ENCODE peak calls at places on chromosomes 12 and 14, in four cellular contexts. F is cardiac muscle cell, U is left ventricle myocardium inferior, S is psoas muscle. E is an unnamed sample.

GRCh38 chr14:85622106-85622505 is 92.2 kb downstream of the FLRT2 start:
- DNase-seq in U (no peak), S (no peak), F (no peak), E (no peak)

GRCh38 chr12:123271182-123271491 is 519 bp downstream of the CDK2AP1 start:
- DNase-seq in U (peak; percentile 81), S (peak; percentile 82), F (peak; percentile 85), E (peak; percentile 66)

GRCh38 chr12:76449572-76449971 is 101.4 kb upstream of the BBS10 start:
- DNase-seq in S (no peak), U (no peak), F (no peak), E (no peak)

GRCh38 chr14:95891742-95892141 is 15.1 kb downstream of the TUNAR start:
- DNase-seq in U (no peak), S (no peak), F (no peak), E (no peak)

GRCh38 chr14:97692084-97692483 is 894.9 kb downstream of the VRK1 start:
- DNase-seq in S (no peak), U (no peak), F (no peak), E (no peak)

GRCh38 chr12:27970981-27971489 is 1.5 kb downstream of the PTHLH start:
- DNase-seq in U (no peak), S (no peak), F (peak; percentile 14), E (no peak)

GRCh38 chr12:104986022-104986941 is at the start of gene NOPCHAP1:
- DNase-seq in S (peak; percentile 94), F (peak; percentile 95), U (peak; percentile 95), E (peak; percentile 95)

GRCh38 chr14:89283327-89284060 is 133.5 kb downstream of the FOXN3 start:
- DNase-seq in U (no peak), S (no peak), F (no peak), E (no peak)

GRCh38 chr12:19440019-19440858 is 947 bp downstream of the AEBP2 start:
- DNase-seq in F (peak; percentile 66), S (peak; percentile 47), U (peak; percentile 45), E (peak; percentile 44)

GRCh38 chr14:105470812-105471771 is 3.5 kb upstream of the CRIP2 start:
- DNase-seq in S (no peak), U (peak; percentile 77), F (peak; percentile 97), E (no peak)

GRCh38 chr14:94544726-94545125 is 16.5 kb upstream of the SERPINA4 start:
- DNase-seq in S (no peak), F (no peak), U (no peak), E (no peak)
- H3K4me3 ChIP-seq in S (no peak overlapping the region), F (no peak overlapping the region), U (no peak overlapping the region), E (no peak overlapping the region)

GRCh38 chr14:103910262-103910935 is 17.9 kb upstream of the TDRD9 start:
- DNase-seq in S (peak; percentile 71), F (peak; percentile 95), U (peak; percentile 78), E (peak; percentile 93)
- H3K27ac ChIP-seq in S (no peak overlapping the region), F (peak overlapping the region; percentile 61), U (peak overlapping the region; percentile 78), E (no peak overlapping the region)

DNA sequence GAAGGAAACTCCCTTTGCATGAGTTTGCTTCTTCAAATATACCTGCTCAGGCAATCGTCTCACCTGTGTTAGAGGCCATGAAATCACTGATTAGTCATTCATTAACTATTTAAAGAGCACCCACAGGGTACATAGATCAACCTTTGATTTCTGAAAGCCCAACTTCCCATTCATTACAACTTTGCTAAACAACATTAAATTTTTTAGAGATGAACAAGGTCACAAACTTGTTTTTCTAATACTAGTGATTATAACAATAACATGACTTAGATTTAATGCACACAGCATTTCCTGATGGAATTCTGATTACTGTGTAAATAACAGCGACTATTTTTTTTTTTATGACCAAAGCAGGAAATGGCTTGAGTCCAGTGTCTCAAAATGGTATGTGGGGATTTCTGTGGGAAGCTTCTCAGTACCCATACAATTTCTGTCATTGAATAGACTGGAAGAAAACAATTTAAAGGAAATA is 5.4 kb upstream of the ERO1A start:
- DNase-seq in U (no peak), S (no peak), F (no peak), E (no peak)
- H3K4me3 ChIP-seq in U (no peak overlapping the region), S (no peak overlapping the region), F (no peak overlapping the region), E (no peak overlapping the region)

GRCh38 chr14:30165255-30165654 is 237.6 kb upstream of the PRKD1 start:
- DNase-seq in U (no peak), F (no peak), S (no peak), E (no peak)

GRCh38 chr14:30162066-30162465 is 234.4 kb upstream of the PRKD1 start:
- DNase-seq in S (no peak), U (no peak), F (no peak), E (no peak)

GRCh38 chr14:30158299-30158698 is 230.7 kb upstream of the PRKD1 start:
- DNase-seq in U (no peak), S (no peak), F (peak; percentile 5), E (no peak)

DNA sequence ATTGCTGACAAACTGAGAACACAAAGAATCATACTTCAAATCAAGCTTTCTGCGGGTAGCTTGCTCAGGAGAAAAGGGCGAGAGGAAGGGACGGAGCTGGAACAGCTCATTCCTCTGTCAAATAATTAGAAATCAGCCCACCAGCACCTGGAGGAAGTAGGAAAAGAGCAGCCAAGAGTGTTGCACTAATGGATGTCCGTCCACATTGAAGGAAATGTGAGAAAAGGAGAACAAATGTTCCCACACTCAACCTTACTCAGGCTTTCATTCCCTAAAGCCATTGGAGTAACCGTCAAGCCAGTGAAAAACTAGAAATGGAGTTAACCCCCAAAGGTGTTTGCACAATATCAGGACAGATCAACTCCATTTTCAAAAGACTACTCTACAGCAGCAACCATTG is 233.0 kb upstream of the PRKD1 start:
- DNase-seq in U (no peak), F (no peak), S (no peak), E (no peak)
- H3K27ac ChIP-seq in U (no peak overlapping the region), F (no peak overlapping the region), S (no peak overlapping the region), E (no peak overlapping the region)

GRCh38 chr12:113242560-113242959 is 21.3 kb downstream of the TPCN1 start:
- DNase-seq in F (no peak), S (no peak), U (no peak), E (no peak)

GRCh38 chr12:113240395-113240794 is 19.1 kb downstream of the TPCN1 start:
- DNase-seq in U (no peak), S (no peak), F (no peak), E (no peak)

GRCh38 chr12:113242018-113242418 is 20.8 kb downstream of the TPCN1 start:
- DNase-seq in U (no peak), F (no peak), S (peak; percentile 62), E (peak; percentile 79)

GRCh38 chr12:113239811-113240331 is 18.6 kb downstream of the TPCN1 start:
- DNase-seq in U (peak; percentile 69), F (peak; percentile 69), S (no peak), E (no peak)

DNA sequence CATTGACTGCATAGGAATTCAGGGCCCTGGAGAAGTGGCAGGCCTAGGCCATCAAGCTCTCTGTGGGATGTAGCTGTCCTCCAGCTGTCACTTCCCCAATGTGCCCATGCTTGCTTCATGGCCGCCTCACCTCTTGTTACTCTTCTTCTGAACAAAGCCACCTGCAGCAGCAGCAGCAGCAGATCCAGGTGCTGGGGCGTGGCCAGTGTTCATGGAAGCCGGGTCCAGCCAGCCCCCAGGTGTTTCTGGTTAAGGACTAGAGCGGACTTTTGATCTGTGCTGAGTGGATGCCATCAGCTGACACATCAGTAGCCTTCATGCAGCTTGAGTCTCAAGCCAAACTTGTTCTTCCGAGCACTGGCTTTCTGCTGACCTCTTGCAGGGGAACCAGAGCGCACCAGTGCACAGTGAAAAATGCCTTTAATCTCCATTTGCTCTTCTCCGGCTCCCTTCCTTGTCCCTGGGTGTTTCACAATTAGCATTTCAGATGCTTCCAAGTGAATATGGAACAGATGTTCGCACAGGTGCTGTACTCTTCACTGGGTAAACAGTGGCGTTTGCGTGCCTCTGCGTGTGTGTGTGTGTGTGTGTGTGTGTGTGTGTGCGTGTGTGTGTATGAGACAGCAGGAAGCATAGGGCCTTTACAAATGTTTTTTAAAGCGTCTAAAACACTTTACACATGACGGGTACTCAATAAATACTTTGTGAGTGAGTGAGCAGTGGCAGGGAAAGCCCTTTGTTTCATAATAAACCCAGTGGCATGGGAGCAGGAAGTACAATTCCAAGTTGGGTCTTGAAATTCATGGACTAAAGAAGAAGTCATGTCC is 20.1 kb downstream of the TPCN1 start:
- DNase-seq in F (no peak), U (no peak), S (no peak), E (no peak)
- H3K4me3 ChIP-seq in F (no peak overlapping the region), U (no peak overlapping the region), S (no peak overlapping the region), E (no peak overlapping the region)

DNA sequence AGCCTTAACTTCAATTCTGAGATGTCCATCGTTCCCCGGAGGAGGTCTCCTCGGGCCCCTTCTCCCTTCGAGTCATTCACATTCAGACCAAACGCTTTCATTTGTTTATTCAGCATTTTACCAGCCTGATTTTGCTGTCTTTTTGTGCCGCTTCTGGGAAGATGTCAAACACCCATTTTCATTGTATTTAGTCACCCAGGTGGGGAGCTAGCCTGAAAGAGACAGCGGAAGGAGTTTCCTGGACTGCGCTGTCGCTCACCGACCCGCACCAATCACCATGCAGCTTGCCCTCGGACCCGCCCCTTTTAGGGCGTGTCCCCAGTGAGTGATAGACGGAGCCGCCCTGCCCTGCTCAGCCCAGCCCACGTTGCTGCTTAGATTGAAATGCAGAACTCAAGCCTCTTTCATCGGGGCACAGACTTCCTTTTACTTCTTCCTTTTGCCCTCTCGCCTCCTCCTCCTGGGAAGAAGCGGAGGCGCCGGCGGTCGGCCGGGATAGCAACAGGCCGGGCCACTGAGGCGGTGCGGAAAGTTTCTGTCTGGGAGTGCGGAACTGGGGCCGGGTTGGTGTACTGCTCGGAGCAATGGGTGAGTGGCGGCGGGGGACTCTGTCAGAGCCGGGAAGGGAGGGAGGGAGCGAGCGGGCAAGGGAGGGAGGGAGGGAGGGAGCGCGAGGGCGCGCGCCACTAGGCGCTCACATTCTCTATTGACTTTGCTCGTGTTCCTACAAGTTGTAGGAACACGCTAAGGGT is at the start of gene PAX9:
- DNase-seq in S (peak; percentile 77), U (peak; percentile 54), F (peak; percentile 92), E (peak; percentile 86)
- H3K27ac ChIP-seq in S (no peak within 1 kb of the TSS), U (no peak within 1 kb of the TSS), F (no peak within 1 kb of the TSS), E (no peak within 1 kb of the TSS)

GRCh38 chr12:124713436-124714082 is 146.1 kb upstream of the NCOR2 start:
- DNase-seq in F (no peak), S (no peak), U (no peak), E (peak; percentile 47)
- H3K4me3 ChIP-seq in F (no peak overlapping the region), S (peak overlapping the region; percentile 40), U (peak overlapping the region; percentile 50), E (no peak overlapping the region)

GRCh38 chr12:82687020-82687951 is 580 bp downstream of the TMTC2 start:
- DNase-seq in F (peak; percentile 73), S (peak; percentile 23), U (peak; percentile 38), E (peak; percentile 66)
- H3K27ac ChIP-seq in F (peak overlapping the region; percentile 18), S (peak overlapping the region; percentile 80), U (peak overlapping the region; percentile 92), E (peak overlapping the region; percentile 79)

GRCh38 chr12:107319536-107320030 is 226.2 kb upstream of the CRY1 start:
- DNase-seq in S (no peak), U (no peak), F (peak; percentile 31), E (no peak)
- H3K4me3 ChIP-seq in S (peak overlapping the region; percentile 57), U (peak overlapping the region; percentile 70), F (peak overlapping the region; percentile 48), E (no peak overlapping the region)

E was measured in lung.